ENCODE peak calls at places on chromosomes 4 and X, in nine cellular contexts. Q, U, W, L, B, Z, V, A and D are unnamed samples.
A peak's percentile ranks its signal among the peaks of the same experiment; 100 is the strongest.

GRCh38 chrX:13719192-13719856 is 15.1 kb downstream of the TRAPPC2 start:
- DNase-seq in Q (no peak), U (no peak), W (no peak), L (no peak), B (no peak), Z (peak; percentile 36), V (no peak), A (peak; percentile 22), D (no peak)

GRCh38 chrX:69211701-69212100 is 46.4 kb upstream of the PJA1 start:
- DNase-seq in Q (no peak), U (no peak), W (no peak), L (no peak), B (no peak), Z (no peak), V (no peak), A (no peak), D (no peak)

GRCh38 chr4:94304365-94304971 is 38.2 kb downstream of the HPGDS start:
- DNase-seq in Q (peak; percentile 47), U (peak; percentile 53), W (peak; percentile 27), L (peak; percentile 60), B (peak; percentile 18), Z (peak; percentile 42), V (peak; percentile 1), A (peak; percentile 73), D (peak; percentile 48)

GRCh38 chrX:124332481-124333424 is at the start of gene TEX13D:
- DNase-seq in Q (no peak), U (no peak), W (no peak), L (no peak), B (no peak), Z (no peak), V (no peak), A (no peak), D (no peak)

GRCh38 chr4:71526626-71527406 is 188.0 kb downstream of the SLC4A4 start:
- DNase-seq in Q (no peak), U (peak; percentile 9), W (peak; percentile 2), L (no peak), B (no peak), Z (no peak), V (no peak), A (no peak), D (no peak)

GRCh38 chr4:184746532-184746870 is 12.6 kb upstream of the CENPU start:
- DNase-seq in Q (peak; percentile 71), U (no peak), W (no peak), L (peak; percentile 80), B (no peak), Z (peak; percentile 82), V (peak; percentile 70), A (peak; percentile 98), D (peak; percentile 83)

GRCh38 chr4:21888195-21888976 is 60.2 kb downstream of the KCNIP4 start:
- DNase-seq in Q (peak; percentile 94), U (no peak), W (no peak), L (peak; percentile 89), B (no peak), Z (peak; percentile 93), V (peak; percentile 68), A (peak; percentile 93), D (peak; percentile 65)

GRCh38 chr4:147423229-147423628 is 57.7 kb upstream of the EDNRA start:
- DNase-seq in Q (no peak), U (no peak), W (no peak), L (no peak), B (no peak), Z (no peak), V (no peak), A (no peak), D (no peak)

GRCh38 chr4:134202557-134202956 is 968 bp upstream of the PABPC4L start:
- DNase-seq in Q (peak; percentile 18), U (no peak), W (no peak), L (no peak), B (no peak), Z (no peak), V (no peak), A (peak; percentile 53), D (peak; percentile 39)

GRCh38 chrX:48956728-48957414 is 536 bp downstream of the OTUD5 start:
- DNase-seq in Q (no peak), U (no peak), W (no peak), L (peak; percentile 34), B (no peak), Z (no peak), V (no peak), A (no peak), D (peak; percentile 16)

GRCh38 chr4:41132055-41132683 is 82.2 kb downstream of the APBB2 start:
- DNase-seq in Q (no peak), U (no peak), W (no peak), L (no peak), B (no peak), Z (no peak), V (no peak), A (no peak), D (peak; percentile 79)

GRCh38 chr4:41136456-41136855 is 77.9 kb downstream of the APBB2 start:
- DNase-seq in Q (no peak), U (no peak), W (no peak), L (no peak), B (no peak), Z (no peak), V (no peak), A (no peak), D (no peak)

GRCh38 chr4:41135761-41136160 is 78.6 kb downstream of the APBB2 start:
- DNase-seq in Q (no peak), U (peak; percentile 20), W (no peak), L (peak; percentile 51), B (no peak), Z (no peak), V (no peak), A (no peak), D (peak; percentile 78)

GRCh38 chr4:41133619-41134018 is 80.7 kb downstream of the APBB2 start:
- DNase-seq in Q (no peak), U (no peak), W (no peak), L (no peak), B (no peak), Z (no peak), V (no peak), A (no peak), D (no peak)

DNA sequence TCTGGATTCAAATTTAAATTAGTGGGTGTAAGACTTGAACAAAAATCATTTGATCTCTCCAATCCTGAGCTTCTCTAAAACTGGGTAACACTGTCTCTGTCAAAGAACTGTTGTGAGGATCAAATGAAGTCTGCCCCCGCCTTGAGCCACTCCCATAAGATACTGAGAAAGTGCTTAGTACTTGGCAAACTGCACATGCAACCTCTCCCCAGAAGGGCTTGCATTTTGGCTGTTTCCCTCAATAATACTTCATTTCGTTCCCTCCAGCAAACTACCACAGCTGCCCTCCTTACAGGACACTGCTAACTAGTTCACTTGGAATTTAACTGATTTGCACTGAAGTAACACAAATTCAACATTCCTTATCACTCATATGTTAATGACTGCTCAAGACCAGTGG is 79.8 kb downstream of the APBB2 start:
- DNase-seq in Q (no peak), U (no peak), W (no peak), L (peak; percentile 54), B (no peak), Z (no peak), V (no peak), A (no peak), D (no peak)
- TF ChIP-seq CTCF in Q (no peak), U (no peak), W (no peak), L (no peak), B (no peak), Z (no peak), V (no peak), A (no peak), D (no peak)

DNA sequence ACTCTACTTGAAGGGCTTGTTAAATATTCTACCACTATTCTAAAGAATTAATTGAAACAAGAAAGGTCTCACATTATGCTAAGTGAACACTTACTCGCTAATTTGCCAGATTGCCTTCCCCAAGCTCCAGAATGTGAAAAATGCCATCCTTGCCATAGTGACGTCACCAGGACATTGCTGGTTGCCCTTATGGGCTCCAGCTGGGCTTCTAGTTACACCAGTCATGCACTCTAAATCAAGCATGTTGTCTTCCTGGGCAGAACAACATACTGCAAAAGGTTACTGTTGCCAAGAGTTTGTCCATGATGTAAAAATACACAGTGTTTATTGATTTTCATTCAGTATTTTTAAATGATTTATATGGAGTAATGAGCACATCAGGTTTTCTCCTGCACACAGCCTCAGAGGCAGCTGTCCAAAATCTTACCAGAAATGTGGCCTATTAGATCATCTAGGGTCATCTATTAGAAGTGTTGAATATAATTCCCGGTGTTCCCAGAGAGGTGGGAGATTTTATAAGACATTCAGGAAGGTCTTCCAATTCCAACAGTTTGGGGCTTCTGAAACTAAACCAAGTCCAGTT is 164.3 kb upstream of the RAPGEF2 start:
- DNase-seq in Q (peak; percentile 68), U (no peak), W (no peak), L (peak; percentile 90), B (no peak), Z (peak; percentile 40), V (no peak), A (peak; percentile 35), D (no peak)
- H3K4me3 ChIP-seq in Q (no peak overlapping the region), U (no peak overlapping the region), W (no peak overlapping the region), L (no peak overlapping the region), B (no peak overlapping the region), Z (no peak overlapping the region), V (no peak overlapping the region), A (no peak overlapping the region), D (no peak overlapping the region)

DNA sequence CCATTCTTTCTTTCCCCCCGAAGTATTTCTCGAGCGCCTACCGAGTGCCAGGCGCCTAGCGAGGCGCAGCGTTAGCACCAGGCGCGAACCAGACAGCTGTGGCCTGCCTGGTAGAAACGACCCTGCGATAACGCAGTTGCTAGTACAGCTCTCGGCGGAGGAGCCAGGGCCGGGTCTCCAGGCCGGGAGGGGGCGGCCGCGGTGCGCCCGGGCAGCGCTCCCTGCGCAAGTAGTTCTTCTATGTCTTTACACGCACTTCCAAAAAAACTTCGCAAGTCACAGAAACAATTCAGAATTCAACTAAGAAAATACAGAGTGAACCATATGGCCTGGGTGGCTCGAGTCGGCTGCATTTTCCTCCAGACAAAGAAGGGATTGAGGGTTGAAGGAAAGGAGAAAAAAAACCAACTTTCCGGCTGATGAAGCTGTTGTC is 7.0 kb upstream of the NEUROG2 start:
- DNase-seq in Q (peak; percentile 45), U (peak; percentile 67), W (no peak), L (peak; percentile 73), B (no peak), Z (peak; percentile 66), V (no peak), A (peak; percentile 43), D (peak; percentile 50)
- TF ChIP-seq CTCF in Q (peak; percentile 38), U (peak; percentile 27), W (no peak), L (no peak), B (no peak), Z (peak; percentile 36), V (peak; percentile 31), A (peak; percentile 20), D (no peak)

GRCh38 chr4:1194028-1194900 is 21.9 kb upstream of the SPON2 start:
- DNase-seq in Q (peak; percentile 53), U (peak; percentile 3), W (no peak), L (peak; percentile 57), B (no peak), Z (peak; percentile 49), V (no peak), A (peak; percentile 71), D (no peak)

GRCh38 chr4:1192493-1193205 is 20.3 kb upstream of the SPON2 start:
- DNase-seq in Q (no peak), U (peak; percentile 2), W (no peak), L (no peak), B (peak; percentile 35), Z (no peak), V (no peak), A (no peak), D (no peak)

GRCh38 chr4:1193206-1194027 is 21.0 kb upstream of the SPON2 start:
- DNase-seq in Q (no peak), U (peak; percentile 1), W (no peak), L (no peak), B (no peak), Z (no peak), V (no peak), A (no peak), D (no peak)

GRCh38 chr4:1191621-1192020 is 19.2 kb upstream of the SPON2 start:
- DNase-seq in Q (no peak), U (peak; percentile 0), W (no peak), L (no peak), B (no peak), Z (no peak), V (no peak), A (no peak), D (no peak)

GRCh38 chr4:1192091-1192492 is 19.7 kb upstream of the SPON2 start:
- DNase-seq in Q (peak; percentile 96), U (no peak), W (peak; percentile 29), L (peak; percentile 99), B (peak; percentile 80), Z (peak; percentile 99), V (peak; percentile 89), A (peak; percentile 98), D (peak; percentile 90)
- H3K4me3 ChIP-seq in Q (no peak overlapping the region), U (no peak overlapping the region), W (peak overlapping the region; percentile 10), L (no peak overlapping the region), B (no peak overlapping the region), Z (no peak overlapping the region), V (no peak overlapping the region), A (no peak overlapping the region), D (no peak overlapping the region)